ENCODE peak calls at places on chromosomes 2 and 18, in five cellular contexts. K is foreskin fibroblast, N is NCI-H748 treated with DMSO at 0.1 percent for 48 hours, S is SK-N-DZ, X is frontal cortex. A is an unnamed sample.

GRCh38 chr2:112686348-112687217 is 34.2 kb upstream of the NT5DC4 start:
- DNase-seq in K (no peak), N (no peak), S (no peak), X (no peak), A (no peak)

GRCh38 chr2:224022474-224022873 is 16.6 kb downstream of the SERPINE2 start:
- DNase-seq in K (no peak), N (no peak), S (no peak), X (no peak), A (no peak)

GRCh38 chr18:2627821-2628276 is 27.7 kb upstream of the SMCHD1 start:
- DNase-seq in K (peak; percentile 29), N (no peak), S (no peak), X (no peak), A (no peak)

GRCh38 chr2:36499128-36499820 is 98.7 kb downstream of the FEZ2 start:
- DNase-seq in K (no peak), N (no peak), S (no peak), X (no peak), A (no peak)

GRCh38 chr2:113324684-113325160 is 46.0 kb upstream of the PAX8 start:
- DNase-seq in K (peak; percentile 58), N (peak; percentile 48), S (peak; percentile 73), X (peak; percentile 76), A (peak; percentile 67)

GRCh38 chr2:229160984-229161383 is 110.1 kb downstream of the PID1 start:
- DNase-seq in K (no peak), N (no peak), S (no peak), X (no peak), A (no peak)

GRCh38 chr2:237754849-237755248 is 43.7 kb upstream of the RBM44 start:
- DNase-seq in K (no peak), N (no peak), S (no peak), X (no peak), A (no peak)

GRCh38 chr2:27369471-27370025 is 590 bp downstream of the EIF2B4 start:
- DNase-seq in K (peak; percentile 39), N (peak; percentile 56), S (no peak), X (peak; percentile 66), A (peak; percentile 54)

GRCh38 chr2:207747653-207748560 is 21.8 kb downstream of the FZD5 start:
- DNase-seq in K (no peak), N (no peak), S (no peak), X (no peak), A (peak; percentile 45)

GRCh38 chr2:58601017-58601416 is 359.9 kb upstream of the FANCL start:
- DNase-seq in K (peak; percentile 58), N (no peak), S (no peak), X (no peak), A (peak; percentile 35)

GRCh38 chr18:62037012-62037742 is 144.4 kb upstream of the RNF152 start:
- DNase-seq in K (no peak), N (no peak), S (no peak), X (no peak), A (no peak)

GRCh38 chr18:22191986-22192385 is 22.6 kb downstream of the GATA6 start:
- DNase-seq in K (no peak), N (no peak), S (no peak), X (no peak), A (no peak)

GRCh38 chr2:43818761-43819160 is 19.9 kb downstream of the ABCG5 start:
- DNase-seq in K (peak; percentile 10), N (no peak), S (no peak), X (no peak), A (peak; percentile 58)

GRCh38 chr2:237601453-237602116 is 11.1 kb upstream of the RAB17 start:
- DNase-seq in K (no peak), N (no peak), S (no peak), X (no peak), A (no peak)

GRCh38 chr2:26251893-26252292 is 7.2 kb downstream of the HADHB start:
- DNase-seq in K (no peak), N (no peak), S (no peak), X (no peak), A (peak; percentile 26)

GRCh38 chr2:96642564-96643350 is at the start of gene FER1L5:
- DNase-seq in K (peak; percentile 36), N (no peak), S (peak; percentile 66), X (peak; percentile 66), A (peak; percentile 69)

GRCh38 chr2:694174-694573 is 17.0 kb upstream of the TMEM18 start:
- DNase-seq in K (peak; percentile 34), N (no peak), S (no peak), X (no peak), A (no peak)

GRCh38 chr2:9967053-9967775 is 15.7 kb downstream of the GRHL1 start:
- DNase-seq in K (peak; percentile 64), N (peak; percentile 86), S (no peak), X (no peak), A (no peak)

A was measured in fibroblast of lung.